ENCODE peak calls at places on chromosome 1, in four cellular contexts. C is neural progenitor cell, Z is HL-60, Y is astrocyte of the spinal cord. A is an unnamed sample.
A peak's percentile ranks its signal among the peaks of the same experiment; 100 is the strongest.

GRCh38 chr1:246267426-246267825 is 239.7 kb downstream of the SMYD3 start:
- DNase-seq in C (no peak), Z (no peak), Y (no peak), A (no peak)

GRCh38 chr1:5822726-5823125 is 169.5 kb downstream of the NPHP4 start:
- DNase-seq in C (no peak), Z (no peak), Y (no peak), A (no peak)

GRCh38 chr1:152501704-152502103 is 8.9 kb upstream of the LCE5A start:
- DNase-seq in C (no peak), Z (no peak), Y (no peak), A (no peak)

GRCh38 chr1:62286778-62287224 is 32.4 kb downstream of the KANK4 start:
- DNase-seq in C (peak; percentile 72), Z (no peak), Y (peak; percentile 36), A (peak; percentile 35)

GRCh38 chr1:30677471-30677870 is 45.9 kb downstream of the MATN1 start:
- DNase-seq in C (no peak), Z (no peak), Y (no peak), A (no peak)

GRCh38 chr1:30535595-30536325 is 187.6 kb downstream of the MATN1 start:
- DNase-seq in C (no peak), Z (no peak), Y (no peak), A (no peak)

GRCh38 chr1:149962736-149963135 is 26.1 kb upstream of the MTMR11 start:
- DNase-seq in C (no peak), Z (no peak), Y (no peak), A (no peak)

GRCh38 chr1:26696645-26697440 is 1.0 kb downstream of the ARID1A start:
- DNase-seq in C (peak; percentile 61), Z (peak; percentile 60), Y (no peak), A (no peak)

GRCh38 chr1:23343246-23344110 is 606 bp downstream of the HNRNPR start:
- DNase-seq in C (peak; percentile 80), Z (no peak), Y (peak; percentile 70), A (peak; percentile 83)

GRCh38 chr1:214740471-214740870 is 137.5 kb downstream of the CENPF start:
- DNase-seq in C (no peak), Z (no peak), Y (no peak), A (no peak)

GRCh38 chr1:54950361-54951163 is 29.9 kb upstream of the TMEM61 start:
- DNase-seq in C (peak; percentile 81), Z (peak; percentile 70), Y (peak; percentile 83), A (peak; percentile 93)

GRCh38 chr1:116832268-116832931 is 77.3 kb upstream of the PTGFRN start:
- DNase-seq in C (peak; percentile 27), Z (no peak), Y (no peak), A (no peak)

GRCh38 chr1:171468120-171468790 is 17.1 kb upstream of the PRRC2C start:
- DNase-seq in C (no peak), Z (no peak), Y (peak; percentile 23), A (peak; percentile 61)

GRCh38 chr1:92315766-92316413 is 17.0 kb downstream of the RPAP2 start:
- DNase-seq in C (no peak), Z (no peak), Y (no peak), A (no peak)

GRCh38 chr1:164380893-164381292 is 178.1 kb upstream of the PBX1 start:
- DNase-seq in C (no peak), Z (no peak), Y (peak; percentile 74), A (peak; percentile 19)

GRCh38 chr1:154198756-154199562 is 7.1 kb upstream of the TPM3 start:
- DNase-seq in C (peak; percentile 84), Z (peak; percentile 58), Y (peak; percentile 67), A (peak; percentile 83)

GRCh38 chr1:13764933-13765332 is 64.9 kb downstream of the PRDM2 start:
- DNase-seq in C (peak; percentile 63), Z (no peak), Y (no peak), A (no peak)

GRCh38 chr1:119822406-119822805 is 11.1 kb upstream of the REG4 start:
- DNase-seq in C (no peak), Z (no peak), Y (no peak), A (no peak)

GRCh38 chr1:119828266-119828665 is 17.0 kb upstream of the REG4 start:
- DNase-seq in C (no peak), Z (no peak), Y (no peak), A (no peak)

GRCh38 chr1:119829636-119830035 is 18.4 kb upstream of the REG4 start:
- DNase-seq in C (no peak), Z (no peak), Y (no peak), A (peak; percentile 8)

GRCh38 chr1:119831027-119831426 is 19.8 kb upstream of the REG4 start:
- DNase-seq in C (no peak), Z (no peak), Y (no peak), A (no peak)

GRCh38 chr1:119827010-119827409 is 15.8 kb upstream of the REG4 start:
- DNase-seq in C (peak; percentile 23), Z (no peak), Y (no peak), A (no peak)
- TF ChIP-seq CTCF in C (peak; percentile 62), Z (peak; percentile 38), Y (peak; percentile 41), A (peak; percentile 46)

GRCh38 chr1:111873460-111873859 is 116.0 kb downstream of the KCND3 start:
- DNase-seq in C (no peak), Z (no peak), Y (no peak), A (no peak)
- TF ChIP-seq CTCF in C (no peak), Z (no peak), Y (no peak), A (no peak)

GRCh38 chr1:210360852-210361477 is 32.3 kb downstream of the HHAT start:
- DNase-seq in C (peak; percentile 51), Z (no peak), Y (peak; percentile 82), A (peak; percentile 73)
- TF ChIP-seq CTCF in C (peak; percentile 69), Z (peak; percentile 35), Y (peak; percentile 78), A (peak; percentile 73)

GRCh38 chr1:21301794-21302440 is 11.7 kb upstream of the ECE1 start:
- DNase-seq in C (no peak), Z (no peak), Y (no peak), A (no peak)

GRCh38 chr1:21304488-21304887 is 14.2 kb upstream of the ECE1 start:
- DNase-seq in C (no peak), Z (no peak), Y (no peak), A (no peak)

GRCh38 chr1:21305155-21305899 is 15.1 kb upstream of the ECE1 start:
- DNase-seq in C (no peak), Z (no peak), Y (no peak), A (no peak)

GRCh38 chr1:21300774-21301173 is 10.5 kb upstream of the ECE1 start:
- DNase-seq in C (no peak), Z (no peak), Y (no peak), A (no peak)

GRCh38 chr1:21302747-21303715 is 12.8 kb upstream of the ECE1 start:
- DNase-seq in C (no peak), Z (no peak), Y (peak; percentile 69), A (peak; percentile 87)
- TF ChIP-seq CTCF in C (no peak), Z (no peak), Y (no peak), A (no peak)

GRCh38 chr1:188489336-188490112 is 1660.8 kb downstream of the PLA2G4A start:
- DNase-seq in C (peak; percentile 62), Z (no peak), Y (peak; percentile 42), A (peak; percentile 48)
- TF ChIP-seq CTCF in C (peak; percentile 13), Z (no peak), Y (no peak), A (peak; percentile 16)

GRCh38 chr1:235614442-235614954 is 35.1 kb downstream of the GNG4 start:
- DNase-seq in C (no peak), Z (no peak), Y (no peak), A (no peak)

GRCh38 chr1:235617140-235617539 is 32.4 kb downstream of the GNG4 start:
- DNase-seq in C (no peak), Z (no peak), Y (no peak), A (no peak)

GRCh38 chr1:235612761-235613160 is 36.8 kb downstream of the GNG4 start:
- DNase-seq in C (no peak), Z (no peak), Y (no peak), A (no peak)

GRCh38 chr1:235613617-235614016 is 36.0 kb downstream of the GNG4 start:
- DNase-seq in C (no peak), Z (no peak), Y (no peak), A (no peak)

DNA sequence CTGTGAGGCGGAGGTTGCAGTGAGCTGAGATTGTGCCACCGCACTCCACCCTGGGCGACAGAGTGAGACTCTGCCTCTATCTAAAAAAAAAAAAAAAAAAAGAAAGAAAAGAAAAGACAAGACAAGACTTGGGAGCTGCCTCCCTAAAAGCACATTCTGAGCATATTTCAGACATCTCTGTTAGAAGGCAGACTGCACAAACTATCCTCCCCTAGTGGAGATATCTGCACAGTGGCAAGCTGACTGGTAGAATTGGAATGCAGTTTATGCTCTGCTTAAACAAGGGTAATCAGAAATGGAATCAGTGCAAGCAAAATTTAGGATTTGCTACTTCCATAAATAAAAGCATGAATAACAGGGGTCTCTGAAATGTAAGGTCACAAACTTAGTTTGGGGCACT is 31.8 kb downstream of the GNG4 start:
- DNase-seq in C (no peak), Z (no peak), Y (peak; percentile 22), A (peak; percentile 83)
- TF ChIP-seq CTCF in C (no peak), Z (no peak), Y (peak; percentile 49), A (peak; percentile 74)

DNA sequence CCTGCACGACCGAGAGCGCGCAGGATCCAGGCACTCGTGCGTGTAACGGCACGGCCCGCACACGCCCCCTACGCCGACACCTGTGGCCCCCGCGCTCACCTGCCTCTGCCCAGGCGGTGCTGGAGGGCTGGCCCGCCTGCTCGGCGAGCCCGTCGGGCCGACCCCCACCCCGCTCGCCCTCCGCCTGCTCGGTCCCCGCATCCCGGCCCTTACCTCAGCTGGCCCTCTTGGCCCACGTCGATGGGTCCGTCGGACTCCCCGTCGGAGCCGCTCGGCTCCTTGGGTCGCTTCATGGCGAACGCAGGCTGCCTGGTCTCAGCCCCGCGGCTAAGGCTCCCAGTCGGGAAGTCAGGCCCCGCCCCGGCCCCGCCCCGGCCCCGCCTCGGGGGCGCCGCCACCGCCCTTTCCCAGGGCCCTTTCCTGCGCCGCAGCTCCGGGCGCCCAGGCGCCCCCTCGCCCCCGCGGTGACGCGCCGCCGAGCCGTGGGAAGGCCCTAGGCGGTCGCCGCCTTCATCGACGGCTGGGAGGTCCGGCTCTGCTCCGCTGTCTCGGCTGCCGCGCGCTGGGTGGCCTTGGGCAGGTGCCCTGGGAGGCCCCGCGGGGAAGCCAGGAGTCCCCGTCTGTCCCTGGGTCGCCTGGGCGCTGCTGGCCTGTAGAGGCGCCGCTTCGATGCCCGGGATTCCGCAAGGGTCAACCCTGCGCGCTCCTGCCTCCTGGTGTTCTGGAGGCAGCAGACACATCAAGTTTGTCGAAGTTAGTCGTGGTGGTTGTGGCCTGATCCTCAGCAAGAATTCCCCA is at the start of gene HEYL:
- DNase-seq in C (peak; percentile 91), Z (no peak), Y (no peak), A (peak; percentile 50)
- TF ChIP-seq CTCF in C (peak; percentile 64), Z (no peak), Y (peak; percentile 34), A (peak; percentile 55)

GRCh38 chr1:79041666-79042065 is 35.1 kb upstream of the ADGRL4 start:
- DNase-seq in C (no peak), Z (no peak), Y (no peak), A (no peak)
- TF ChIP-seq CTCF in C (no peak), Z (no peak), Y (no peak), A (no peak)